ENCODE peak calls at places on chromosome 14, in eight cellular contexts. H, P, A, Z, N, U, B and K are unnamed samples.

GRCh38 chr14:105168979-105169507 is 467 bp upstream of the JAG2 start:
- DNase-seq in H (no peak), P (no peak), A (no peak), Z (no peak), N (no peak), U (no peak), B (peak; percentile 68), K (no peak)

GRCh38 chr14:30195946-30196345 is 268.3 kb upstream of the PRKD1 start:
- DNase-seq in H (peak; percentile 15), P (no peak), A (no peak), Z (no peak), N (no peak), U (no peak), B (no peak), K (no peak)

GRCh38 chr14:38255408-38255672 is 553 bp downstream of the CLEC14A start:
- DNase-seq in H (no peak), P (no peak), A (peak; percentile 75), Z (no peak), N (peak; percentile 11), U (no peak), B (peak; percentile 2), K (peak; percentile 15)

GRCh38 chr14:70654609-70655008 is 12.9 kb downstream of the TTC9 start:
- DNase-seq in H (no peak), P (no peak), A (no peak), Z (no peak), N (no peak), U (no peak), B (no peak), K (no peak)

GRCh38 chr14:51209457-51209856 is 30.6 kb upstream of the TMX1 start:
- DNase-seq in H (no peak), P (no peak), A (no peak), Z (no peak), N (no peak), U (no peak), B (no peak), K (no peak)

GRCh38 chr14:66508547-66508845 is 549 bp downstream of the GPHN start:
- DNase-seq in H (no peak), P (no peak), A (no peak), Z (no peak), N (no peak), U (no peak), B (no peak), K (no peak)

GRCh38 chr14:92759300-92759678 is 10.9 kb upstream of the LGMN start:
- DNase-seq in H (peak; percentile 49), P (no peak), A (no peak), Z (peak; percentile 33), N (no peak), U (no peak), B (peak; percentile 51), K (no peak)

GRCh38 chr14:77638738-77639137 is 22.3 kb upstream of the SPTLC2 start:
- DNase-seq in H (peak; percentile 97), P (no peak), A (no peak), Z (no peak), N (no peak), U (no peak), B (peak; percentile 45), K (no peak)

GRCh38 chr14:78310263-78310662 is 140.1 kb downstream of the NRXN3 start:
- DNase-seq in H (no peak), P (no peak), A (no peak), Z (no peak), N (no peak), U (no peak), B (no peak), K (no peak)

GRCh38 chr14:65732112-65732511 is 319.6 kb downstream of the FUT8 start:
- DNase-seq in H (no peak), P (no peak), A (no peak), Z (no peak), N (no peak), U (no peak), B (no peak), K (no peak)

GRCh38 chr14:64682843-64683242 is 21.4 kb upstream of the PLEKHG3 start:
- DNase-seq in H (no peak), P (no peak), A (no peak), Z (no peak), N (no peak), U (no peak), B (no peak), K (no peak)

GRCh38 chr14:64682173-64682710 is 22.0 kb upstream of the PLEKHG3 start:
- DNase-seq in H (peak; percentile 38), P (peak; percentile 30), A (no peak), Z (peak; percentile 81), N (peak; percentile 94), U (no peak), B (peak; percentile 28), K (peak; percentile 64)

GRCh38 chr14:64684091-64684490 is 20.1 kb upstream of the PLEKHG3 start:
- DNase-seq in H (peak; percentile 73), P (no peak), A (no peak), Z (no peak), N (no peak), U (no peak), B (no peak), K (peak; percentile 49)

GRCh38 chr14:64685364-64686130 is 18.7 kb upstream of the PLEKHG3 start:
- DNase-seq in H (no peak), P (no peak), A (no peak), Z (no peak), N (no peak), U (no peak), B (no peak), K (no peak)

DNA sequence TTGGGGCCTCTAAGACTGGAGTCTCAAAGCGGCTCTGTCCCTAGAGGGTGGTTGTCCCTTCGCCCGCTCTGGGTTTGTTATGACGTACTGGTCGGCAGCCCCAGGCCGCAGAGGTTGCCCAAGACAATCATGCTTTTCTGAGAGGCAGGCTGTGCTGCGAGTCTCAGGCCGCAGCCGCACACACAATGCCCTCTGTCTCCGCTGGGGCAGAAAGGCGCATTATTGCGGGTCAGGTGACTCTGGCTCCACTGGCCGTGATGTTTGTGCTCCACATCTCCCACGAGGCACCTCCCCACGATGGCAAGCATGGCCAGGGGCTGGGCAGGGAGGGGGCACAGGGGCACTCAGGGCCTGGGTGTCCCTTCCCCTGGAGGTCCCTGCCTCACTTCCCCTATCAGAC is 21.0 kb upstream of the PLEKHG3 start:
- DNase-seq in H (no peak), P (no peak), A (no peak), Z (no peak), N (no peak), U (no peak), B (no peak), K (no peak)
- H3K27ac ChIP-seq in H (no peak overlapping the region), P (peak overlapping the region; percentile 93), A (peak overlapping the region; percentile 43), Z (no peak overlapping the region), N (peak overlapping the region; percentile 93), U (peak overlapping the region; percentile 87), B (no peak overlapping the region), K (no peak overlapping the region)

GRCh38 chr14:63543000-63543825 is at the start of gene PPP2R5E:
- DNase-seq in H (peak; percentile 99), P (peak; percentile 98), A (peak; percentile 98), Z (peak; percentile 98), N (peak; percentile 99), U (peak; percentile 87), B (peak; percentile 99), K (peak; percentile 99)
- TF ChIP-seq POLR2A in H (peak; percentile 84), P (peak; percentile 73), A (peak; percentile 76), Z (no peak), N (peak; percentile 86), U (no peak), B (peak; percentile 86), K (peak; percentile 12)

GRCh38 chr14:21721504-21721903 is 47.9 kb upstream of the OR4E1 start:
- DNase-seq in H (no peak), P (no peak), A (no peak), Z (no peak), N (no peak), U (no peak), B (no peak), K (no peak)

GRCh38 chr14:21723431-21724045 is 49.9 kb upstream of the OR4E1 start:
- DNase-seq in H (no peak), P (no peak), A (no peak), Z (no peak), N (peak; percentile 5), U (no peak), B (peak; percentile 41), K (peak; percentile 67)

GRCh38 chr14:21724115-21724973 is 50.7 kb upstream of the OR4E1 start:
- DNase-seq in H (no peak), P (no peak), A (no peak), Z (no peak), N (no peak), U (no peak), B (no peak), K (no peak)

GRCh38 chr14:21714318-21714929 is 40.8 kb upstream of the OR4E1 start:
- DNase-seq in H (no peak), P (no peak), A (no peak), Z (no peak), N (no peak), U (no peak), B (no peak), K (no peak)

GRCh38 chr14:21719841-21720240 is 46.2 kb upstream of the OR4E1 start:
- DNase-seq in H (no peak), P (no peak), A (no peak), Z (no peak), N (no peak), U (no peak), B (no peak), K (no peak)
- H3K27ac ChIP-seq in H (no peak overlapping the region), P (no peak overlapping the region), A (no peak overlapping the region), Z (no peak overlapping the region), N (no peak overlapping the region), U (no peak overlapping the region), B (no peak overlapping the region), K (no peak overlapping the region)

GRCh38 chr14:100082723-100083122 is 17.5 kb downstream of the EVL start:
- DNase-seq in H (no peak), P (no peak), A (no peak), Z (no peak), N (no peak), U (no peak), B (no peak), K (no peak)

GRCh38 chr14:100080206-100080605 is 15.0 kb downstream of the EVL start:
- DNase-seq in H (no peak), P (no peak), A (no peak), Z (no peak), N (no peak), U (no peak), B (no peak), K (no peak)

GRCh38 chr14:100084591-100084990 is 19.4 kb downstream of the EVL start:
- DNase-seq in H (no peak), P (no peak), A (no peak), Z (no peak), N (no peak), U (no peak), B (no peak), K (peak; percentile 8)

GRCh38 chr14:100083706-100084105 is 18.5 kb downstream of the EVL start:
- DNase-seq in H (peak; percentile 88), P (no peak), A (no peak), Z (no peak), N (no peak), U (no peak), B (no peak), K (no peak)

DNA sequence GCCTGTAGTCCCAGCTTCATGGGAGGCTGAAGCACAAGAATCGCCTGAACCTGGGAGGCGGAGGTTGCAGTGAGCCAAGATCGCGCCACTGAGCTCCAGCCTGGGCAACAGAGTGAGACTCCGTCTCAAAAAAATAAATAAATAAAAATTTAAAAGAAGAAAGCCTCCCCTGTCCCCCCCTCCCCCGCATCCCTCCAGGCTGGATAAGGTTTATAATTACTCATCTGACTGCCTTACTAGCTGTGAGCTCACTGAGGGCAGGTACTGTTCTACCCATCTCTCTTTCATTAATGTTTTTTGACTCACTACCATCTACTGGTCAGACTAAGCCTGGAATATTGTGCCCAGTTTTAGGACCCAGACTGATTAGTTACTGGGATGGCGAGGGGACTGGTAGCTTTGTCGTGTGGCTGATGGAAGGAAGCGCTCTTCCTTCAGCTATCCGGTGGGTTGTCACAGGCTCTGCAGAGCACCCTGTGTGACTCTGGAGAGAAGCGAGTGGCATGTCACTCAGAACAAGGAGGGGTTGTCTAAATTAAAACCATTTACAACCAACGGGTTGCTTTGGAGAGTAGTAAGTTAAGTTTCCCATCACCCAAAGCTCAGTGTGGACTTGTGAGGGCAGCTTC is 16.9 kb downstream of the EVL start:
- DNase-seq in H (no peak), P (no peak), A (no peak), Z (no peak), N (no peak), U (no peak), B (no peak), K (peak; percentile 4)
- TF ChIP-seq POLR2A in H (no peak), P (no peak), A (no peak), Z (no peak), N (no peak), U (no peak), B (no peak), K (no peak)